ENCODE peak calls at places on chromosomes 13 and 19, in nine cellular contexts. E is astrocyte; Y is activated T-cell treated with anti-CD3 and anti-CD28 coated beads, Interleukin-2, amount 50 U/mL, for 72 hours; B is T follicular helper cell; F is stimulated activated CD4-positive, alpha-beta T cell treated with anti-CD3 and anti-CD28 coated beads, Interleukin-2, amount 100 ng/mL, for 24 hours; H is BE2C; K is hepatic stellate cell; R is frontal cortex; W is iris pigment epithelial cell. D is an unnamed sample.

GRCh38 chr13:41512441-41512840 is 55.1 kb downstream of the RGCC start:
- DNase-seq in W (no peak), H (no peak), R (no peak), E (no peak), Y (no peak), F (no peak), B (no peak), K (no peak), D (no peak)

GRCh38 chr19:7010722-7011593 is 10.3 kb downstream of the MBD3L2B start:
- DNase-seq in W (no peak), K (no peak), Y (peak), E (no peak), H (peak), F (peak), R (no peak), B (no peak), D (no peak)

GRCh38 chr13:44388427-44388826 is 14.8 kb downstream of the SERP2 start:
- DNase-seq in H (peak), B (no peak), Y (no peak), E (no peak), W (no peak), K (no peak), R (no peak), F (no peak), D (no peak)

GRCh38 chr19:28492616-28493015 is 720.3 kb downstream of the UQCRFS1 start:
- DNase-seq in R (no peak), B (no peak), Y (no peak), E (no peak), K (no peak), H (no peak), W (no peak), F (no peak), D (no peak)

GRCh38 chr19:4504297-4504701 is 14.0 kb downstream of the PLIN4 start:
- DNase-seq in K (no peak), F (no peak), R (no peak), H (no peak), E (no peak), B (no peak), Y (no peak), W (no peak), D (no peak)

GRCh38 chr19:51687791-51688664 is 5.1 kb upstream of the SPACA6 start:
- DNase-seq in F (no peak), W (peak), H (peak), B (no peak), K (peak), Y (no peak), E (peak), R (no peak), D (peak)

GRCh38 chr19:51439021-51439465 is 19.2 kb downstream of the SIGLEC8 start:
- DNase-seq in F (no peak), E (no peak), W (peak), Y (peak), R (no peak), K (no peak), H (no peak), B (no peak), D (no peak)

GRCh38 chr13:25372275-25373081 is 704 bp downstream of the ATP8A2 start:
- DNase-seq in Y (no peak), W (no peak), K (no peak), B (no peak), H (peak), E (no peak), R (peak), F (no peak), D (no peak)

GRCh38 chr13:99665716-99666115 is 164.4 kb downstream of the TM9SF2 start:
- DNase-seq in W (no peak), E (no peak), K (no peak), Y (no peak), R (no peak), H (no peak), F (no peak), B (no peak), D (no peak)

GRCh38 chr13:97259787-97260641 is 37.9 kb downstream of the MBNL2 start:
- DNase-seq in E (peak), B (no peak), W (peak), R (no peak), K (peak), H (no peak), F (no peak), Y (no peak), D (no peak)

GRCh38 chr19:42066075-42066754 is 3.8 kb downstream of the GRIK5 start:
- DNase-seq in W (peak), E (peak), H (peak), B (no peak), K (no peak), Y (no peak), R (peak), F (no peak), D (no peak)

GRCh38 chr19:38417544-38418506 is 8.2 kb downstream of the RASGRP4 start:
- DNase-seq in Y (peak), K (no peak), R (peak), F (peak), E (no peak), B (no peak), W (no peak), H (peak), D (no peak)

GRCh38 chr13:52128714-52129700 is at the start of gene NEK5:
- DNase-seq in E (peak), K (peak), H (peak), F (peak), Y (peak), B (peak), W (peak), R (peak), D (no peak)

GRCh38 chr19:5718579-5719273 is 1.2 kb downstream of the LONP1 start:
- DNase-seq in W (peak), K (peak), B (no peak), H (no peak), E (peak), R (no peak), F (peak), Y (peak), D (peak)

GRCh38 chr19:18967358-18968146 is 26.5 kb upstream of the HOMER3 start:
- DNase-seq in W (peak), E (peak), F (no peak), B (no peak), R (no peak), Y (no peak), K (peak), H (no peak), D (no peak)

GRCh38 chr19:13670846-13671245 is 93.5 kb upstream of the MRI1 start:
- DNase-seq in R (no peak), B (no peak), F (no peak), Y (no peak), H (no peak), E (no peak), K (no peak), W (no peak), D (no peak)

GRCh38 chr13:109874921-109875454 is 88.6 kb upstream of the IRS2 start:
- DNase-seq in H (no peak), K (peak), Y (no peak), B (no peak), E (peak), F (no peak), W (peak), R (no peak), D (peak)

GRCh38 chr13:100941377-100941776 is 266.8 kb upstream of the TMTC4 start:
- DNase-seq in H (no peak), Y (no peak), K (no peak), W (no peak), R (no peak), F (no peak), E (no peak), B (no peak), D (no peak)

GRCh38 chr19:45403781-45404556 is 900 bp downstream of the PPP1R13L start:
- DNase-seq in K (no peak), W (no peak), Y (peak), E (no peak), B (peak), H (peak), R (no peak), F (peak), D (no peak)

GRCh38 chr13:103547914-103548313 is 481.7 kb upstream of the SLC10A2 start:
- DNase-seq in H (no peak), F (no peak), Y (no peak), W (no peak), K (no peak), E (no peak), B (no peak), R (no peak), D (no peak)

GRCh38 chr19:7497292-7497691 is 8.5 kb upstream of the PEX11G start:
- DNase-seq in E (no peak), F (no peak), W (no peak), K (peak), B (no peak), R (no peak), H (peak), Y (no peak), D (no peak)

GRCh38 chr13:108268713-108269112 is 805 bp upstream of the TNFSF13B start:
- DNase-seq in W (no peak), H (no peak), K (no peak), R (no peak), Y (no peak), E (no peak), B (no peak), F (no peak), D (no peak)

GRCh38 chr19:913080-913748 is at the start of gene R3HDM4:
- DNase-seq in R (peak), B (peak), F (peak), K (peak), E (no peak), Y (peak), W (peak), H (peak), D (no peak)

GRCh38 chr13:99228737-99229691 is 28.4 kb downstream of the UBAC2 start:
- DNase-seq in E (peak), Y (no peak), W (peak), B (no peak), H (no peak), K (peak), F (no peak), R (no peak), D (peak)

GRCh38 chr13:74203576-74203975 is 69.4 kb upstream of the KLF12 start:
- DNase-seq in Y (no peak), W (peak), R (no peak), F (no peak), K (no peak), B (no peak), E (peak), H (no peak), D (no peak)

D was measured in HS-27A.